ENCODE peak calls at places on chromosomes 2 and 18, in five cellular contexts. F, P, K, S and Q are unnamed samples. For H3K9me3, the result is how much of the 10 kb centered on the place peaks cover.

GRCh38 chr2:24015562-24016375 is 5.9 kb downstream of the MFSD2B start:
- DNase-seq in F (no peak), P (no peak), K (no peak), S (no peak), Q (no peak)

GRCh38 chr2:173828189-173829157 is 136.7 kb downstream of the SP3 start:
- DNase-seq in F (no peak), P (no peak), K (no peak), S (no peak), Q (no peak)

GRCh38 chr2:157443795-157444642 is at the start of gene CYTIP:
- DNase-seq in F (peak), P (no peak), K (peak), S (peak), Q (peak)

GRCh38 chr2:149972039-149972438 is 384.5 kb upstream of the MMADHC start:
- DNase-seq in F (peak), P (no peak), K (no peak), S (no peak), Q (no peak)

GRCh38 chr2:8837795-8838140 is 355 bp upstream of the KIDINS220 start:
- DNase-seq in F (no peak), P (peak), K (no peak), S (peak), Q (no peak)

GRCh38 chr18:61896767-61897166 is 4.0 kb upstream of the RNF152 start:
- DNase-seq in F (peak), P (no peak), K (no peak), S (no peak), Q (no peak)

GRCh38 chr18:48563027-48563426 is 24.2 kb downstream of the CTIF start:
- DNase-seq in F (no peak), P (no peak), K (no peak), S (no peak), Q (no peak)

GRCh38 chr18:11005528-11005927 is 143.8 kb downstream of the PIEZO2 start:
- DNase-seq in F (peak), P (no peak), K (no peak), S (no peak), Q (no peak)

GRCh38 chr2:67612576-67612981 is 215.4 kb downstream of the ETAA1 start:
- DNase-seq in F (no peak), P (no peak), K (no peak), S (no peak), Q (no peak)

GRCh38 chr2:128260239-128261138 is 58.2 kb downstream of the HS6ST1 start:
- DNase-seq in F (no peak), P (peak), K (no peak), S (peak), Q (no peak)

GRCh38 chr18:58078889-58079573 is 35.0 kb downstream of the NEDD4L start:
- DNase-seq in F (peak), P (no peak), K (no peak), S (no peak), Q (no peak)

GRCh38 chr2:143357956-143358355 is 228.7 kb downstream of the ARHGAP15 start:
- DNase-seq in F (no peak), P (no peak), K (no peak), S (no peak), Q (no peak)

GRCh38 chr2:26172866-26173595 is at the start of gene GAREM2:
- DNase-seq in F (no peak), P (peak), K (no peak), S (no peak), Q (no peak)

GRCh38 chr2:172249336-172249735 is 146.6 kb upstream of the DLX2 start:
- DNase-seq in F (no peak), P (no peak), K (no peak), S (no peak), Q (no peak)

GRCh38 chr2:200466703-200467418 is 43.0 kb downstream of the KCTD18 start:
- DNase-seq in F (no peak), P (no peak), K (no peak), S (no peak), Q (peak)

GRCh38 chr2:164784376-164784775 is 57.2 kb downstream of the COBLL1 start:
- DNase-seq in F (no peak), P (no peak), K (no peak), S (no peak), Q (no peak)

GRCh38 chr18:74982946-74983635 is 225.8 kb downstream of the PTGR3 start:
- DNase-seq in F (no peak), P (no peak), K (no peak), S (no peak), Q (no peak)

GRCh38 chr2:232245111-232245510 is 133.4 kb upstream of the ALPP start:
- DNase-seq in F (no peak), P (no peak), K (no peak), S (no peak), Q (no peak)

GRCh38 chr2:182259629-182260150 is 167.1 kb downstream of the PDE1A start:
- DNase-seq in F (no peak), P (no peak), K (no peak), S (no peak), Q (no peak)

GRCh38 chr18:56869189-56869777 is 218.1 kb downstream of the WDR7 start:
- DNase-seq in F (peak), P (no peak), K (no peak), S (no peak), Q (no peak)

GRCh38 chr2:1518891-1519530 is 105.7 kb downstream of the TPO start:
- DNase-seq in F (no peak), P (no peak), K (no peak), S (no peak), Q (no peak)

GRCh38 chr2:188971316-188971930 is 2.8 kb upstream of the COL3A1 start:
- DNase-seq in F (no peak), P (no peak), K (no peak), S (no peak), Q (no peak)

GRCh38 chr2:151478011-151478410 is 68.3 kb downstream of the RIF1 start:
- DNase-seq in F (no peak), P (no peak), K (no peak), S (no peak), Q (no peak)

GRCh38 chr18:10490401-10491289 is 35.2 kb upstream of the NAPG start:
- DNase-seq in F (peak), P (peak), K (peak), S (no peak), Q (peak)

GRCh38 chr2:201167546-201167945 is 15.4 kb upstream of the CASP10 start:
- DNase-seq in F (no peak), P (no peak), K (no peak), S (no peak), Q (no peak)

GRCh38 chr2:38115216-38116012 is 39.5 kb upstream of the CYP1B1 start:
- DNase-seq in F (peak), P (peak), K (peak), S (peak), Q (peak)

GRCh38 chr2:220931491-220931890 is 640.6 kb downstream of the EPHA4 start:
- DNase-seq in F (no peak), P (no peak), K (no peak), S (no peak), Q (no peak)

DNA sequence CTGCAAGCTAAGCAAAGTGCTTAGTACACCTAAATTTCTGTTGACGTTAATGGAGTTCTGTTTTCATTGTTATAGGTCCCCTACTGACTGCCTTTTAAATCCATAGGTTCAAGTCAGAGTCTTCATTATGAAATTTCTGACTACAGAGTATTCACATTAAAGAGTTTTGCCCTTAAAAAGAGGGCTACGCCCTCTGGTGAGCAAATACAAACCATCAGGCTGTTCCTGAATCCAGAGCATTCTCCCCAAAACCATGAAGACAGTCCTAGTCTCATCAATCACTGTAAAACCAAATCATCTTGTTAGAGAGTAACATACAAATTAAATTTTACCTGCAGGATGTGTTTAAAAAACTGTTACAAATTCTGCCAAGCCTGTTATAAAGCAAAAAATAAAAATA is 1091.7 kb downstream of the TDRD15 start:
- DNase-seq in F (no peak), P (no peak), K (no peak), S (no peak), Q (no peak)
- TF ChIP-seq CTCF in F (no peak), P (peak), K (no peak), S (no peak), Q (no peak)

GRCh38 chr18:35246831-35247230 is 6.0 kb downstream of the ZNF397 start:
- DNase-seq in F (no peak), P (no peak), K (no peak), S (no peak), Q (no peak)

GRCh38 chr18:35242426-35242825 is 1.6 kb downstream of the ZNF397 start:
- DNase-seq in F (no peak), P (no peak), K (no peak), S (no peak), Q (no peak)

GRCh38 chr18:35245719-35246317 is 5.0 kb downstream of the ZNF397 start:
- DNase-seq in F (no peak), P (no peak), K (no peak), S (no peak), Q (no peak)

GRCh38 chr18:35247412-35248249 is 6.8 kb downstream of the ZNF397 start:
- DNase-seq in F (no peak), P (no peak), K (no peak), S (no peak), Q (no peak)

GRCh38 chr18:35244671-35245070 is 3.8 kb downstream of the ZNF397 start:
- DNase-seq in F (no peak), P (no peak), K (no peak), S (no peak), Q (no peak)
- H3K9me3 ChIP-seq in F (under half), P (under half), K (under half), S (under half), Q (under half)

DNA sequence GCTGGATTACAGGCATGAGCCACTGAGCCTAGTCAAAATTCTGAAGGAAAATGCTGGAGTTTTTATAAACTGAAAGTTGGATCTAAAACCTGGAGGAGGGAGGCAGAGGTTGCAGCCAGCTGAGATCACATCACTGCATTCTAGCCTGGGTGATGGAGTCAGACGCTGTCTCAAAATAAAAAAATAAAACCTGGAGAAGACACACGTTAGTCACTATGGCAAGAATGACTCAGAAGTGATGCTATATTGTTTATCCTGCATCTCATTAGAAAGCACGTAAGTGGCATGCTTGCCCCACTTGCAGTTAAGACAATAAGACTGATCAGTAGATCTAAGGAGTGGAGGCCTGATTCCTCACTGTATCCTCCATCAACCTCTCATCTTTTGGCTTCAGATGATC is 106.6 kb upstream of the STON1 start:
- DNase-seq in F (no peak), P (no peak), K (no peak), S (no peak), Q (no peak)
- H3K27ac ChIP-seq in F (no peak), P (no peak), K (no peak), S (no peak), Q (no peak)

GRCh38 chr2:51789908-51790307 is 758.0 kb upstream of the NRXN1 start:
- DNase-seq in F (no peak), P (no peak), K (no peak), S (no peak), Q (no peak)

GRCh38 chr2:51790854-51791253 is 758.9 kb upstream of the NRXN1 start:
- DNase-seq in F (no peak), P (no peak), K (no peak), S (no peak), Q (no peak)

DNA sequence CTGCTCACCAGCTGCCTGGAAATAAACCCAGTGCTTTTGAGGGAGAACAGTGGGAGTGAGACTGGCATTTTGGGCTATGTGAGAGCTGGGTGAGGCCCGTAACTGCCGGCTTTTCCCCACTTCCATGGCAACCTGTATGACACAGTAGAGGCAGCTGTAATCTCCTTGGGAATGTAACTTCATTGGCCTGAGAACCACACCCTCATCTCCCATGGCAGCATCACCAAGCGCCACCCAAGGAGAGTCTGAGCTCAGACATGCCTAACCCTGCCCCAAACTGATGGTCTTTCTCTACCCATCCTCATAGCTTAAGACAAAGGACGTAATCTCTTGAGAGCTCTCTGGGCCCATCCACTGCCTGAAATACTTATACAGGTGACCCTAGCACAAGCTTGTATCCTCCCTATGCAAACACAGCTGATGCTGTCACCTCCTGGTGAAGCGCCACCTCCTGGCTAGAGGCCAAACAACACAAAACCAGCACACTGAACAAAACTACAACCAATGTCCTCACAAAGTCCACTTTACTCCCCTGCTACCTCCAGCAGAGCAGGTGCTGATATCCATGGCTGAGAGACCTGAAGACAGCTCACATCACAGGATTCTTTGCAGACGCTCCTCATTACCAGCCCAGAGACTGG is 763.4 kb upstream of the NRXN1 start:
- DNase-seq in F (no peak), P (peak), K (no peak), S (no peak), Q (no peak)
- TF ChIP-seq CTCF in F (no peak), P (peak), K (no peak), S (no peak), Q (no peak)

GRCh38 chr2:21920721-21921120 is 797.0 kb downstream of the TDRD15 start:
- DNase-seq in F (no peak), P (no peak), K (no peak), S (no peak), Q (no peak)

GRCh38 chr2:21928292-21928691 is 804.5 kb downstream of the TDRD15 start:
- DNase-seq in F (no peak), P (no peak), K (no peak), S (no peak), Q (no peak)

GRCh38 chr2:21930224-21930623 is 806.5 kb downstream of the TDRD15 start:
- DNase-seq in F (no peak), P (no peak), K (no peak), S (no peak), Q (no peak)

DNA sequence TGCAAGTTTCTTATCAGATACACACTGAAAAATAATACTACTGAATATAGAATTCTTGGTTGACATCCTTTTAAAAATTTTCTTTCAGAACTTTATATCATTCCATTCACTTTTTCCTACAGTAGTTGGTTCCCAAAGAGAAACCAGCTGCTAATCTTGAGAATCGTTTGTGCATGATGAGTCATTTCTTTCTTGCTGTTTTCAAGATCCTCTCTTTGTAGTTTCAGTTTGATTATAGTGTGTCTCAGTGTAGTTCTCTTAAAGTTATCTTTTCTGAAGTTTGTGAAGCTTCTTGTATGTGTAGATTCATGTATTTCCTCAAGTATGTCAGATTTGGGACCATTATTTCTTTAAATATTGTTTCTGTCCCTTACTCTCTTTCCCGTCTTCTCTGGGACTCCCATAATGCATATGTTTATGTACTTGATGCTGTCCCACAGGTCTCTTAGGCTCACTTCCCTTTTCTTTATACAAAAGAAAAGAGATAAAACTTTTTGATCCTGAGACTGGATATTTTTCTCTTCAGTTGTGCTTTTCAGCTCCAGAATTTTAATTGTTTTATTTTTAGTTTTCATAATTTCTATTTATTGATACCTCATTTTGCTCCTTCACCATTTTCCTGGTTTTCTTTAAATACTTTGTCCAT is 801.0 kb downstream of the TDRD15 start:
- DNase-seq in F (no peak), P (no peak), K (no peak), S (no peak), Q (no peak)
- H3K9me3 ChIP-seq in F (under half), P (under half), K (under half), S (under half), Q (under half)

DNA sequence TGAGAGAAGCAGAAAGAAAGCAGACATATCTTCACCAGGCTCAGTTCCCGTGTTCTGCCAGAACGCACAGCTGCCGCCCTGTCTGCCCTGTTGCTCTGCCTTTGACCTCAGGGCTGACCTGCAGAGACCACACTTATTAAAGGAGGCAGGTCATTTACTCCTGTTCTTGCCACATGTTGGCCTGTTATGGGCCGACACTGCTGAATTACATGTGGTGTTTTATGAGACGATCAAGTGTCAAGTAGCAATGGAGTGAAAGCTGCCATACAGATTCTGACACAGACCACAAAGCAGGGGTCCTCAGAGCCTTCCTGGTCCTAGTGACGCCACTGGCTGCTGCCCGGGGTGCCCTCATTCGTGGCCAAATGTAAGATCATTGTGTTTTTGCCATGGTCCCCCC is 232.2 kb downstream of the TTC32 start:
- DNase-seq in F (no peak), P (no peak), K (no peak), S (no peak), Q (no peak)
- H3K27ac ChIP-seq in F (no peak), P (no peak), K (no peak), S (no peak), Q (no peak)

DNA sequence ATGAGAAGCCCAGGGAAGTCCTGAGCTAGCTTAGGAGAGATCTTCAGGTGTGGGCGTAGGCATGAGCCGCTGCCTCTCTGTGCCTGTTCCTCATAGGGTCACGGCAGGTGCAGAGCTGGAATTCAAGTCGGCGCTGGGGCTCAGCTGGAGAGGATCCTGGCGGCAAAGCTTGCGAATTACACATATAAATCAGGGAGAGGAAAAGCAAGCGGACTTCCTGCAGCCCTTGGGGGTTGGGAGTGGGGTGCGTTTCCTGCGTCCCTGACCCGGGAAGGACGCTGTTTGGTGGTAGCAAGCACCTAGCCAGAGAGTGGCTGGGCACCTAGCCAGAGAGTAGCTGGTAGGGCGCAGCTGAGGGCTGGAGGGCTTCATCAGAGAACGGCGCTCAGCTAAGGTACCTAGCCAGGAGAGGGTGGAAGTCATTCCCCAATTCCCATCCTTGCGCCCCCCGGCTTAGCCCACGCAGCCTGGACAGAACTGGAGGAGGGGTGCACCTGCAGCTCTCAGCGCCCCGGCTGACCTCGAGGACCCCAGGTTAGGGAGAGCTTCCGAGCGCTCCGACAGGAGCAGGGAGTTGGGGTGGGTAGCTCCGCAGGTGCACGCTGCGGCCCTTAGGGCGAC is 459 bp upstream of the EFR3B start:
- DNase-seq in F (peak), P (peak), K (peak), S (peak), Q (peak)
- TF ChIP-seq CTCF in F (peak), P (peak), K (peak), S (peak), Q (no peak)